ENCODE peak calls at places on chromosomes 16 and 17, in seven cellular contexts. One of them, this sample, is unnamed.

GRCh38 chr17:32161506-32162365 is 19.4 kb downstream of the RHOT1 start:
- DNase-seq in astrocyte of the cerebellum: peak; percentile 67
- DNase-seq in left ventricle myocardium inferior: no peak
- DNase-seq in mucosa of descending colon: no peak
- DNase-seq in heart right ventricle: no peak
- DNase-seq in psoas muscle: no peak
- DNase-seq in prostate gland: no peak
- DNase-seq in this sample: peak; percentile 77

GRCh38 chr17:77690271-77691161 is 268.0 kb upstream of the TNRC6C start:
- DNase-seq in mucosa of descending colon: no peak
- DNase-seq in left ventricle myocardium inferior: no peak
- DNase-seq in heart right ventricle: peak; percentile 28
- DNase-seq in psoas muscle: no peak
- DNase-seq in prostate gland: no peak
- DNase-seq in astrocyte of the cerebellum: no peak
- DNase-seq in this sample: no peak

GRCh38 chr17:78875738-78876597 is 27.0 kb downstream of the CEP295NL start:
- DNase-seq in psoas muscle: no peak
- DNase-seq in prostate gland: no peak
- DNase-seq in heart right ventricle: no peak
- DNase-seq in mucosa of descending colon: no peak
- DNase-seq in left ventricle myocardium inferior: no peak
- DNase-seq in astrocyte of the cerebellum: no peak
- DNase-seq in this sample: no peak

GRCh38 chr16:29192329-29193247 is 207.7 kb downstream of the LAT start:
- DNase-seq in mucosa of descending colon: no peak
- DNase-seq in left ventricle myocardium inferior: no peak
- DNase-seq in prostate gland: no peak
- DNase-seq in psoas muscle: no peak
- DNase-seq in astrocyte of the cerebellum: no peak
- DNase-seq in heart right ventricle: no peak
- DNase-seq in this sample: peak; percentile 34

GRCh38 chr17:13016881-13017622 is 775 bp downstream of the ELAC2 start:
- DNase-seq in psoas muscle: no peak
- DNase-seq in mucosa of descending colon: no peak
- DNase-seq in prostate gland: no peak
- DNase-seq in left ventricle myocardium inferior: no peak
- DNase-seq in astrocyte of the cerebellum: no peak
- DNase-seq in heart right ventricle: no peak
- DNase-seq in this sample: no peak

GRCh38 chr17:42182927-42183734 is 2.1 kb downstream of the HCRT start:
- DNase-seq in left ventricle myocardium inferior: no peak
- DNase-seq in astrocyte of the cerebellum: no peak
- DNase-seq in prostate gland: no peak
- DNase-seq in mucosa of descending colon: no peak
- DNase-seq in psoas muscle: no peak
- DNase-seq in heart right ventricle: no peak
- DNase-seq in this sample: no peak

GRCh38 chr16:73033271-73033998 is 14.5 kb downstream of the ZFHX3 start:
- DNase-seq in mucosa of descending colon: no peak
- DNase-seq in left ventricle myocardium inferior: no peak
- DNase-seq in psoas muscle: no peak
- DNase-seq in prostate gland: no peak
- DNase-seq in heart right ventricle: no peak
- DNase-seq in astrocyte of the cerebellum: no peak
- DNase-seq in this sample: no peak

GRCh38 chr17:50953831-50954601 is 87.9 kb upstream of the TOB1 start:
- DNase-seq in prostate gland: peak; percentile 85
- DNase-seq in left ventricle myocardium inferior: peak; percentile 61
- DNase-seq in psoas muscle: peak; percentile 70
- DNase-seq in heart right ventricle: peak; percentile 73
- DNase-seq in astrocyte of the cerebellum: no peak
- DNase-seq in mucosa of descending colon: peak; percentile 72
- DNase-seq in this sample: peak; percentile 51

GRCh38 chr16:4052801-4053662 is 63.2 kb downstream of the ADCY9 start:
- DNase-seq in left ventricle myocardium inferior: peak; percentile 75
- DNase-seq in mucosa of descending colon: peak; percentile 71
- DNase-seq in heart right ventricle: peak; percentile 78
- DNase-seq in prostate gland: peak; percentile 52
- DNase-seq in astrocyte of the cerebellum: no peak
- DNase-seq in psoas muscle: peak; percentile 78
- DNase-seq in this sample: peak; percentile 60

GRCh38 chr17:46841561-46842379 is 9.6 kb upstream of the WNT9B start:
- DNase-seq in prostate gland: no peak
- DNase-seq in left ventricle myocardium inferior: no peak
- DNase-seq in heart right ventricle: no peak
- DNase-seq in astrocyte of the cerebellum: no peak
- DNase-seq in psoas muscle: no peak
- DNase-seq in mucosa of descending colon: no peak
- DNase-seq in this sample: no peak

GRCh38 chr16:8798174-8798527 is 512 bp downstream of the PMM2 start:
- DNase-seq in astrocyte of the cerebellum: no peak
- DNase-seq in prostate gland: no peak
- DNase-seq in left ventricle myocardium inferior: no peak
- DNase-seq in psoas muscle: no peak
- DNase-seq in mucosa of descending colon: no peak
- DNase-seq in heart right ventricle: no peak
- DNase-seq in this sample: no peak

GRCh38 chr17:66691644-66692500 is 143.0 kb upstream of the CACNG5 start:
- DNase-seq in left ventricle myocardium inferior: no peak
- DNase-seq in prostate gland: no peak
- DNase-seq in heart right ventricle: no peak
- DNase-seq in psoas muscle: no peak
- DNase-seq in astrocyte of the cerebellum: peak; percentile 39
- DNase-seq in mucosa of descending colon: no peak
- DNase-seq in this sample: no peak

GRCh38 chr17:36850794-36851193 is 86.5 kb upstream of the LHX1 start:
- DNase-seq in heart right ventricle: no peak
- DNase-seq in astrocyte of the cerebellum: peak; percentile 8
- DNase-seq in left ventricle myocardium inferior: no peak
- DNase-seq in mucosa of descending colon: no peak
- DNase-seq in psoas muscle: no peak
- DNase-seq in prostate gland: no peak
- DNase-seq in this sample: no peak

GRCh38 chr17:2975469-2975958 is 87.9 kb downstream of the OR1D5 start:
- DNase-seq in prostate gland: peak; percentile 61
- DNase-seq in mucosa of descending colon: no peak
- DNase-seq in astrocyte of the cerebellum: no peak
- DNase-seq in left ventricle myocardium inferior: no peak
- DNase-seq in psoas muscle: no peak
- DNase-seq in heart right ventricle: no peak
- DNase-seq in this sample: no peak

GRCh38 chr17:31309525-31309924 is 4.3 kb downstream of the EVI2B start:
- DNase-seq in astrocyte of the cerebellum: no peak
- DNase-seq in psoas muscle: no peak
- DNase-seq in left ventricle myocardium inferior: no peak
- DNase-seq in mucosa of descending colon: no peak
- DNase-seq in prostate gland: no peak
- DNase-seq in heart right ventricle: no peak
- DNase-seq in this sample: no peak

GRCh38 chr17:63665527-63666214 is 34.3 kb downstream of the LIMD2 start:
- DNase-seq in psoas muscle: no peak
- DNase-seq in prostate gland: no peak
- DNase-seq in left ventricle myocardium inferior: no peak
- DNase-seq in astrocyte of the cerebellum: no peak
- DNase-seq in mucosa of descending colon: no peak
- DNase-seq in heart right ventricle: peak; percentile 38
- DNase-seq in this sample: peak; percentile 26

GRCh38 chr16:52316241-52316640 is 230.7 kb downstream of the TOX3 start:
- DNase-seq in astrocyte of the cerebellum: no peak
- DNase-seq in left ventricle myocardium inferior: no peak
- DNase-seq in mucosa of descending colon: no peak
- DNase-seq in heart right ventricle: no peak
- DNase-seq in psoas muscle: no peak
- DNase-seq in prostate gland: no peak
- DNase-seq in this sample: no peak

GRCh38 chr17:47708864-47709541 is 15.0 kb downstream of the TBKBP1 start:
- DNase-seq in astrocyte of the cerebellum: no peak
- DNase-seq in left ventricle myocardium inferior: peak; percentile 48
- DNase-seq in mucosa of descending colon: peak; percentile 53
- DNase-seq in prostate gland: no peak
- DNase-seq in heart right ventricle: no peak
- DNase-seq in psoas muscle: peak; percentile 47
- DNase-seq in this sample: no peak

GRCh38 chr16:83626204-83626603 is 181.6 kb upstream of the HSBP1 start:
- DNase-seq in astrocyte of the cerebellum: no peak
- DNase-seq in psoas muscle: no peak
- DNase-seq in mucosa of descending colon: no peak
- DNase-seq in heart right ventricle: no peak
- DNase-seq in prostate gland: no peak
- DNase-seq in left ventricle myocardium inferior: no peak
- DNase-seq in this sample: no peak

GRCh38 chr16:17556276-17557052 is 85.7 kb upstream of the XYLT1 start:
- DNase-seq in prostate gland: no peak
- DNase-seq in left ventricle myocardium inferior: no peak
- DNase-seq in mucosa of descending colon: no peak
- DNase-seq in astrocyte of the cerebellum: no peak
- DNase-seq in heart right ventricle: no peak
- DNase-seq in psoas muscle: no peak
- DNase-seq in this sample: no peak

GRCh38 chr17:14320734-14321475 is 20.0 kb downstream of the HS3ST3B1 start:
- DNase-seq in psoas muscle: no peak
- DNase-seq in left ventricle myocardium inferior: no peak
- DNase-seq in heart right ventricle: no peak
- DNase-seq in mucosa of descending colon: no peak
- DNase-seq in prostate gland: no peak
- DNase-seq in astrocyte of the cerebellum: no peak
- DNase-seq in this sample: no peak

GRCh38 chr17:80629298-80630028 is 84.8 kb downstream of the RPTOR start:
- DNase-seq in prostate gland: no peak
- DNase-seq in left ventricle myocardium inferior: no peak
- DNase-seq in mucosa of descending colon: no peak
- DNase-seq in psoas muscle: no peak
- DNase-seq in astrocyte of the cerebellum: no peak
- DNase-seq in heart right ventricle: no peak
- DNase-seq in this sample: no peak

DNA sequence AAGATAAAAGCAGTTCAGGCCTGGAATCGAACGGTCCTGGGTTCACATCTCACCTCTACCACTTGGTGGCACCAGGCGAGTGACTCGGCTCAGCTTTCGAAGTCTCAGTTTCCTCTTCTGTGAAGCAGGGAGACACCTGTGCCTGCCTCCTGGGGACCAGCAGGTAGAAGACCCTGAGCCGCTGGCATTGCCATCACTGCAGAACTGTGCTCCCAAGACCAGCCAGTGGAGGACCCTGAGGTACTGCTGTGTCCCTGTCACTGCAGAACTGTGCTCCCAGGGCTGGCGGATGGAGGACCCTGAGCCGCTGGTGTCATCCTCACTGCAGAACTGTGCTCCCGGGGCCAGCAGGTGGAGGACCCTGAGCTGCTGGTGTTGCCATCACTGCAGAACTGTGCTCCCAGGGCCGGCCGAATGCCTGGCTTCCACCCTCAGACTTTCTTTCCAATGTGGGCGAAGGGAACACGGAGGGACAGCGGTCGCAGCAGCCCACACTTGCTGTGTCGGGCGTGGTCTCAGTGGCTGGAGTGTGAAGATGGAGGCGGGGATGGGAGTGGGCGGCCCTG is 8.7 kb upstream of the SLC7A5 start:
- DNase-seq in mucosa of descending colon: peak; percentile 43
- DNase-seq in psoas muscle: no peak
- DNase-seq in heart right ventricle: no peak
- DNase-seq in left ventricle myocardium inferior: no peak
- DNase-seq in prostate gland: no peak
- DNase-seq in astrocyte of the cerebellum: no peak
- DNase-seq in this sample: no peak
- TF ChIP-seq CTCF in mucosa of descending colon: no peak
- TF ChIP-seq CTCF in psoas muscle: no peak
- TF ChIP-seq CTCF in heart right ventricle: no peak
- TF ChIP-seq CTCF in left ventricle myocardium inferior: no peak
- TF ChIP-seq CTCF in prostate gland: peak; percentile 7
- TF ChIP-seq CTCF in astrocyte of the cerebellum: peak; percentile 16
- TF ChIP-seq CTCF in this sample: peak; percentile 35

GRCh38 chr16:2586241-2586640 is 48.4 kb downstream of the PDPK1 start:
- DNase-seq in psoas muscle: no peak
- DNase-seq in left ventricle myocardium inferior: peak; percentile 9
- DNase-seq in astrocyte of the cerebellum: no peak
- DNase-seq in mucosa of descending colon: peak; percentile 36
- DNase-seq in prostate gland: no peak
- DNase-seq in heart right ventricle: no peak
- DNase-seq in this sample: peak; percentile 46
- TF ChIP-seq CTCF in psoas muscle: no peak
- TF ChIP-seq CTCF in left ventricle myocardium inferior: peak; percentile 19
- TF ChIP-seq CTCF in astrocyte of the cerebellum: peak; percentile 18
- TF ChIP-seq CTCF in mucosa of descending colon: no peak
- TF ChIP-seq CTCF in prostate gland: no peak
- TF ChIP-seq CTCF in heart right ventricle: no peak
- TF ChIP-seq CTCF in this sample: no peak

GRCh38 chr16:22120440-22120839 is 28.1 kb downstream of the VWA3A start:
- DNase-seq in heart right ventricle: no peak
- DNase-seq in mucosa of descending colon: no peak
- DNase-seq in psoas muscle: no peak
- DNase-seq in left ventricle myocardium inferior: no peak
- DNase-seq in astrocyte of the cerebellum: no peak
- DNase-seq in prostate gland: no peak
- DNase-seq in this sample: no peak

GRCh38 chr16:22122239-22122638 is 29.9 kb downstream of the VWA3A start:
- DNase-seq in left ventricle myocardium inferior: no peak
- DNase-seq in prostate gland: no peak
- DNase-seq in heart right ventricle: no peak
- DNase-seq in astrocyte of the cerebellum: no peak
- DNase-seq in psoas muscle: no peak
- DNase-seq in mucosa of descending colon: no peak
- DNase-seq in this sample: no peak

GRCh38 chr16:22116095-22116700 is 23.9 kb downstream of the VWA3A start:
- DNase-seq in mucosa of descending colon: no peak
- DNase-seq in left ventricle myocardium inferior: no peak
- DNase-seq in psoas muscle: no peak
- DNase-seq in astrocyte of the cerebellum: no peak
- DNase-seq in prostate gland: no peak
- DNase-seq in heart right ventricle: no peak
- DNase-seq in this sample: no peak

GRCh38 chr16:22123146-22123545 is 30.8 kb downstream of the VWA3A start:
- DNase-seq in astrocyte of the cerebellum: no peak
- DNase-seq in psoas muscle: no peak
- DNase-seq in left ventricle myocardium inferior: no peak
- DNase-seq in mucosa of descending colon: no peak
- DNase-seq in heart right ventricle: no peak
- DNase-seq in prostate gland: no peak
- DNase-seq in this sample: no peak

GRCh38 chr16:22117666-22118065 is 25.3 kb downstream of the VWA3A start:
- DNase-seq in prostate gland: no peak
- DNase-seq in left ventricle myocardium inferior: no peak
- DNase-seq in heart right ventricle: no peak
- DNase-seq in astrocyte of the cerebellum: no peak
- DNase-seq in mucosa of descending colon: no peak
- DNase-seq in psoas muscle: no peak
- DNase-seq in this sample: no peak
- TF ChIP-seq CTCF in prostate gland: no peak
- TF ChIP-seq CTCF in left ventricle myocardium inferior: no peak
- TF ChIP-seq CTCF in heart right ventricle: no peak
- TF ChIP-seq CTCF in astrocyte of the cerebellum: no peak
- TF ChIP-seq CTCF in mucosa of descending colon: no peak
- TF ChIP-seq CTCF in psoas muscle: no peak
- TF ChIP-seq CTCF in this sample: no peak

DNA sequence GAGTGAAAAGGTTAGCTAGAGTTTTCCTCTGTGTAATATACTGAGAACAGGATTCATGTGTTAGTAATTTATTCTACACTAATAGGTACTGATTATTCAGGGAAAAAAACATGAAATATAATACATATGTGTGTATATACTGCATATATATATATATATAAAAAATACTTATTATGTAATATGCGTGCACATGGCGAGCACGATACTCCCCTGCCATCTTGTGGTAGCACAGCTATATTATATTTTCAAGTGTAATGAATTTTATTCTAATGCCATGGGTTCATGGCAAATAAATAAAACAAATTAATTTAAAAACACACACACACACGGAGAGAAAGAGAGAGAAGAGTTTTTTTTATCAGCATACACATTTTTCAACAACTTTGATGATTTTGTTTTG is 460.6 kb downstream of the KCNJ2 start:
- DNase-seq in left ventricle myocardium inferior: no peak
- DNase-seq in astrocyte of the cerebellum: no peak
- DNase-seq in psoas muscle: no peak
- DNase-seq in prostate gland: no peak
- DNase-seq in heart right ventricle: no peak
- DNase-seq in mucosa of descending colon: no peak
- DNase-seq in this sample: no peak
- TF ChIP-seq CTCF in left ventricle myocardium inferior: peak; percentile 61
- TF ChIP-seq CTCF in astrocyte of the cerebellum: peak; percentile 20
- TF ChIP-seq CTCF in psoas muscle: peak; percentile 36
- TF ChIP-seq CTCF in prostate gland: no peak
- TF ChIP-seq CTCF in heart right ventricle: peak; percentile 10
- TF ChIP-seq CTCF in mucosa of descending colon: no peak
- TF ChIP-seq CTCF in this sample: no peak